ENCODE peak calls at places on chromosomes 1 and 21, in nine cellular contexts. One of them, this sample, is unnamed.

GRCh38 chr1:100142343-100142742 is 9.4 kb downstream of the TRMT13 start:
- DNase-seq in midbrain: no peak
- DNase-seq in HuH-7.5: no peak
- DNase-seq in omental fat pad: no peak
- DNase-seq in activated CD4-positive, alpha-beta T cell treated with anti-CD3 and anti-CD28 coated beads, Interleukin-2, amount 50 U/mL, for 4 hours: no peak
- DNase-seq in activated naive CD4-positive, alpha-beta T cell treated with anti-CD3 and anti-CD28 coated beads, Interleukin-2, amount 50 U/mL, for 16 hours: no peak
- DNase-seq in NCI-H345: no peak
- DNase-seq in stimulated activated CD8-positive, alpha-beta memory T cell treated with anti-CD3 and anti-CD28 coated beads, Interleukin-4, amount 100 ng/mL, for 24 hours: no peak
- DNase-seq in AG08395: no peak
- DNase-seq in this sample: no peak

GRCh38 chr1:209839875-209840491 is 12.2 kb downstream of the UTP25 start:
- DNase-seq in midbrain: no peak
- DNase-seq in HuH-7.5: no peak
- DNase-seq in omental fat pad: no peak
- DNase-seq in activated CD4-positive, alpha-beta T cell treated with anti-CD3 and anti-CD28 coated beads, Interleukin-2, amount 50 U/mL, for 4 hours: peak
- DNase-seq in activated naive CD4-positive, alpha-beta T cell treated with anti-CD3 and anti-CD28 coated beads, Interleukin-2, amount 50 U/mL, for 16 hours: no peak
- DNase-seq in NCI-H345: no peak
- DNase-seq in stimulated activated CD8-positive, alpha-beta memory T cell treated with anti-CD3 and anti-CD28 coated beads, Interleukin-4, amount 100 ng/mL, for 24 hours: no peak
- DNase-seq in AG08395: peak
- DNase-seq in this sample: peak

GRCh38 chr1:76059461-76059860 is 15.1 kb upstream of the ST6GALNAC3 start:
- DNase-seq in midbrain: peak
- DNase-seq in HuH-7.5: no peak
- DNase-seq in omental fat pad: no peak
- DNase-seq in activated CD4-positive, alpha-beta T cell treated with anti-CD3 and anti-CD28 coated beads, Interleukin-2, amount 50 U/mL, for 4 hours: no peak
- DNase-seq in activated naive CD4-positive, alpha-beta T cell treated with anti-CD3 and anti-CD28 coated beads, Interleukin-2, amount 50 U/mL, for 16 hours: no peak
- DNase-seq in NCI-H345: no peak
- DNase-seq in stimulated activated CD8-positive, alpha-beta memory T cell treated with anti-CD3 and anti-CD28 coated beads, Interleukin-4, amount 100 ng/mL, for 24 hours: no peak
- DNase-seq in AG08395: no peak
- DNase-seq in this sample: peak

GRCh38 chr1:81867235-81867634 is 66.5 kb downstream of the ADGRL2 start:
- DNase-seq in midbrain: no peak
- DNase-seq in HuH-7.5: no peak
- DNase-seq in omental fat pad: no peak
- DNase-seq in activated CD4-positive, alpha-beta T cell treated with anti-CD3 and anti-CD28 coated beads, Interleukin-2, amount 50 U/mL, for 4 hours: no peak
- DNase-seq in activated naive CD4-positive, alpha-beta T cell treated with anti-CD3 and anti-CD28 coated beads, Interleukin-2, amount 50 U/mL, for 16 hours: no peak
- DNase-seq in NCI-H345: no peak
- DNase-seq in stimulated activated CD8-positive, alpha-beta memory T cell treated with anti-CD3 and anti-CD28 coated beads, Interleukin-4, amount 100 ng/mL, for 24 hours: no peak
- DNase-seq in AG08395: no peak
- DNase-seq in this sample: no peak

GRCh38 chr1:113929750-113930498 is 800 bp downstream of the HIPK1 start:
- DNase-seq in midbrain: peak
- DNase-seq in HuH-7.5: peak
- DNase-seq in omental fat pad: no peak
- DNase-seq in activated CD4-positive, alpha-beta T cell treated with anti-CD3 and anti-CD28 coated beads, Interleukin-2, amount 50 U/mL, for 4 hours: peak
- DNase-seq in activated naive CD4-positive, alpha-beta T cell treated with anti-CD3 and anti-CD28 coated beads, Interleukin-2, amount 50 U/mL, for 16 hours: peak
- DNase-seq in NCI-H345: peak
- DNase-seq in stimulated activated CD8-positive, alpha-beta memory T cell treated with anti-CD3 and anti-CD28 coated beads, Interleukin-4, amount 100 ng/mL, for 24 hours: peak
- DNase-seq in AG08395: peak
- DNase-seq in this sample: no peak

GRCh38 chr1:45678489-45678888 is 7.8 kb downstream of the GPBP1L1 start:
- DNase-seq in midbrain: no peak
- DNase-seq in HuH-7.5: no peak
- DNase-seq in omental fat pad: no peak
- DNase-seq in activated CD4-positive, alpha-beta T cell treated with anti-CD3 and anti-CD28 coated beads, Interleukin-2, amount 50 U/mL, for 4 hours: no peak
- DNase-seq in activated naive CD4-positive, alpha-beta T cell treated with anti-CD3 and anti-CD28 coated beads, Interleukin-2, amount 50 U/mL, for 16 hours: no peak
- DNase-seq in NCI-H345: no peak
- DNase-seq in stimulated activated CD8-positive, alpha-beta memory T cell treated with anti-CD3 and anti-CD28 coated beads, Interleukin-4, amount 100 ng/mL, for 24 hours: no peak
- DNase-seq in AG08395: no peak
- DNase-seq in this sample: no peak

GRCh38 chr1:66929289-66929688 is 4.5 kb downstream of the MIER1 start:
- DNase-seq in midbrain: peak
- DNase-seq in HuH-7.5: no peak
- DNase-seq in omental fat pad: no peak
- DNase-seq in activated CD4-positive, alpha-beta T cell treated with anti-CD3 and anti-CD28 coated beads, Interleukin-2, amount 50 U/mL, for 4 hours: no peak
- DNase-seq in activated naive CD4-positive, alpha-beta T cell treated with anti-CD3 and anti-CD28 coated beads, Interleukin-2, amount 50 U/mL, for 16 hours: no peak
- DNase-seq in NCI-H345: no peak
- DNase-seq in stimulated activated CD8-positive, alpha-beta memory T cell treated with anti-CD3 and anti-CD28 coated beads, Interleukin-4, amount 100 ng/mL, for 24 hours: no peak
- DNase-seq in AG08395: no peak
- DNase-seq in this sample: no peak

GRCh38 chr1:65265296-65266271 is 43.8 kb upstream of the DNAJC6 start:
- DNase-seq in midbrain: peak
- DNase-seq in HuH-7.5: no peak
- DNase-seq in omental fat pad: no peak
- DNase-seq in activated CD4-positive, alpha-beta T cell treated with anti-CD3 and anti-CD28 coated beads, Interleukin-2, amount 50 U/mL, for 4 hours: peak
- DNase-seq in activated naive CD4-positive, alpha-beta T cell treated with anti-CD3 and anti-CD28 coated beads, Interleukin-2, amount 50 U/mL, for 16 hours: peak
- DNase-seq in NCI-H345: peak
- DNase-seq in stimulated activated CD8-positive, alpha-beta memory T cell treated with anti-CD3 and anti-CD28 coated beads, Interleukin-4, amount 100 ng/mL, for 24 hours: no peak
- DNase-seq in AG08395: peak
- DNase-seq in this sample: peak

GRCh38 chr1:20729155-20729931 is 3.2 kb downstream of the SH2D5 start:
- DNase-seq in midbrain: no peak
- DNase-seq in HuH-7.5: no peak
- DNase-seq in omental fat pad: no peak
- DNase-seq in activated CD4-positive, alpha-beta T cell treated with anti-CD3 and anti-CD28 coated beads, Interleukin-2, amount 50 U/mL, for 4 hours: no peak
- DNase-seq in activated naive CD4-positive, alpha-beta T cell treated with anti-CD3 and anti-CD28 coated beads, Interleukin-2, amount 50 U/mL, for 16 hours: no peak
- DNase-seq in NCI-H345: no peak
- DNase-seq in stimulated activated CD8-positive, alpha-beta memory T cell treated with anti-CD3 and anti-CD28 coated beads, Interleukin-4, amount 100 ng/mL, for 24 hours: no peak
- DNase-seq in AG08395: no peak
- DNase-seq in this sample: no peak

GRCh38 chr1:27011058-27011764 is 1.4 kb downstream of the TENT5B start:
- DNase-seq in midbrain: no peak
- DNase-seq in HuH-7.5: no peak
- DNase-seq in omental fat pad: no peak
- DNase-seq in activated CD4-positive, alpha-beta T cell treated with anti-CD3 and anti-CD28 coated beads, Interleukin-2, amount 50 U/mL, for 4 hours: no peak
- DNase-seq in activated naive CD4-positive, alpha-beta T cell treated with anti-CD3 and anti-CD28 coated beads, Interleukin-2, amount 50 U/mL, for 16 hours: no peak
- DNase-seq in NCI-H345: no peak
- DNase-seq in stimulated activated CD8-positive, alpha-beta memory T cell treated with anti-CD3 and anti-CD28 coated beads, Interleukin-4, amount 100 ng/mL, for 24 hours: no peak
- DNase-seq in AG08395: peak
- DNase-seq in this sample: no peak

GRCh38 chr1:41898191-41898713 is 20.5 kb downstream of the HIVEP3 start:
- DNase-seq in midbrain: no peak
- DNase-seq in HuH-7.5: no peak
- DNase-seq in omental fat pad: no peak
- DNase-seq in activated CD4-positive, alpha-beta T cell treated with anti-CD3 and anti-CD28 coated beads, Interleukin-2, amount 50 U/mL, for 4 hours: peak
- DNase-seq in activated naive CD4-positive, alpha-beta T cell treated with anti-CD3 and anti-CD28 coated beads, Interleukin-2, amount 50 U/mL, for 16 hours: peak
- DNase-seq in NCI-H345: no peak
- DNase-seq in stimulated activated CD8-positive, alpha-beta memory T cell treated with anti-CD3 and anti-CD28 coated beads, Interleukin-4, amount 100 ng/mL, for 24 hours: peak
- DNase-seq in AG08395: peak
- DNase-seq in this sample: no peak

GRCh38 chr21:33390479-33390878 is 12.7 kb upstream of the IFNGR2 start:
- DNase-seq in midbrain: no peak
- DNase-seq in HuH-7.5: no peak
- DNase-seq in omental fat pad: no peak
- DNase-seq in activated CD4-positive, alpha-beta T cell treated with anti-CD3 and anti-CD28 coated beads, Interleukin-2, amount 50 U/mL, for 4 hours: no peak
- DNase-seq in activated naive CD4-positive, alpha-beta T cell treated with anti-CD3 and anti-CD28 coated beads, Interleukin-2, amount 50 U/mL, for 16 hours: no peak
- DNase-seq in NCI-H345: no peak
- DNase-seq in stimulated activated CD8-positive, alpha-beta memory T cell treated with anti-CD3 and anti-CD28 coated beads, Interleukin-4, amount 100 ng/mL, for 24 hours: no peak
- DNase-seq in AG08395: no peak
- DNase-seq in this sample: no peak

GRCh38 chr1:11237364-11237755 is 25.0 kb downstream of the MTOR start:
- DNase-seq in midbrain: no peak
- DNase-seq in HuH-7.5: no peak
- DNase-seq in omental fat pad: no peak
- DNase-seq in activated CD4-positive, alpha-beta T cell treated with anti-CD3 and anti-CD28 coated beads, Interleukin-2, amount 50 U/mL, for 4 hours: no peak
- DNase-seq in activated naive CD4-positive, alpha-beta T cell treated with anti-CD3 and anti-CD28 coated beads, Interleukin-2, amount 50 U/mL, for 16 hours: no peak
- DNase-seq in NCI-H345: no peak
- DNase-seq in stimulated activated CD8-positive, alpha-beta memory T cell treated with anti-CD3 and anti-CD28 coated beads, Interleukin-4, amount 100 ng/mL, for 24 hours: no peak
- DNase-seq in AG08395: no peak
- DNase-seq in this sample: no peak

GRCh38 chr1:21304488-21304887 is 14.2 kb upstream of the ECE1 start:
- DNase-seq in midbrain: no peak
- DNase-seq in HuH-7.5: no peak
- DNase-seq in omental fat pad: no peak
- DNase-seq in activated CD4-positive, alpha-beta T cell treated with anti-CD3 and anti-CD28 coated beads, Interleukin-2, amount 50 U/mL, for 4 hours: no peak
- DNase-seq in activated naive CD4-positive, alpha-beta T cell treated with anti-CD3 and anti-CD28 coated beads, Interleukin-2, amount 50 U/mL, for 16 hours: no peak
- DNase-seq in NCI-H345: no peak
- DNase-seq in stimulated activated CD8-positive, alpha-beta memory T cell treated with anti-CD3 and anti-CD28 coated beads, Interleukin-4, amount 100 ng/mL, for 24 hours: no peak
- DNase-seq in AG08395: no peak
- DNase-seq in this sample: no peak

GRCh38 chr1:15260418-15261154 is 13.6 kb downstream of the FHAD1 start:
- DNase-seq in midbrain: no peak
- DNase-seq in HuH-7.5: no peak
- DNase-seq in omental fat pad: no peak
- DNase-seq in activated CD4-positive, alpha-beta T cell treated with anti-CD3 and anti-CD28 coated beads, Interleukin-2, amount 50 U/mL, for 4 hours: no peak
- DNase-seq in activated naive CD4-positive, alpha-beta T cell treated with anti-CD3 and anti-CD28 coated beads, Interleukin-2, amount 50 U/mL, for 16 hours: no peak
- DNase-seq in NCI-H345: no peak
- DNase-seq in stimulated activated CD8-positive, alpha-beta memory T cell treated with anti-CD3 and anti-CD28 coated beads, Interleukin-4, amount 100 ng/mL, for 24 hours: no peak
- DNase-seq in AG08395: peak
- DNase-seq in this sample: peak

GRCh38 chr1:26789953-26790352 is 2.2 kb downstream of the PIGV start:
- DNase-seq in midbrain: no peak
- DNase-seq in HuH-7.5: no peak
- DNase-seq in omental fat pad: no peak
- DNase-seq in activated CD4-positive, alpha-beta T cell treated with anti-CD3 and anti-CD28 coated beads, Interleukin-2, amount 50 U/mL, for 4 hours: no peak
- DNase-seq in activated naive CD4-positive, alpha-beta T cell treated with anti-CD3 and anti-CD28 coated beads, Interleukin-2, amount 50 U/mL, for 16 hours: no peak
- DNase-seq in NCI-H345: no peak
- DNase-seq in stimulated activated CD8-positive, alpha-beta memory T cell treated with anti-CD3 and anti-CD28 coated beads, Interleukin-4, amount 100 ng/mL, for 24 hours: no peak
- DNase-seq in AG08395: no peak
- DNase-seq in this sample: no peak

GRCh38 chr21:46050651-46051378 is 47.1 kb upstream of the COL6A2 start:
- DNase-seq in midbrain: no peak
- DNase-seq in HuH-7.5: no peak
- DNase-seq in omental fat pad: no peak
- DNase-seq in activated CD4-positive, alpha-beta T cell treated with anti-CD3 and anti-CD28 coated beads, Interleukin-2, amount 50 U/mL, for 4 hours: no peak
- DNase-seq in activated naive CD4-positive, alpha-beta T cell treated with anti-CD3 and anti-CD28 coated beads, Interleukin-2, amount 50 U/mL, for 16 hours: no peak
- DNase-seq in NCI-H345: no peak
- DNase-seq in stimulated activated CD8-positive, alpha-beta memory T cell treated with anti-CD3 and anti-CD28 coated beads, Interleukin-4, amount 100 ng/mL, for 24 hours: no peak
- DNase-seq in AG08395: no peak
- DNase-seq in this sample: no peak

GRCh38 chr1:186374313-186375151 is 521 bp downstream of the TPR start:
- DNase-seq in midbrain: peak
- DNase-seq in HuH-7.5: peak
- DNase-seq in omental fat pad: peak
- DNase-seq in activated CD4-positive, alpha-beta T cell treated with anti-CD3 and anti-CD28 coated beads, Interleukin-2, amount 50 U/mL, for 4 hours: no peak
- DNase-seq in activated naive CD4-positive, alpha-beta T cell treated with anti-CD3 and anti-CD28 coated beads, Interleukin-2, amount 50 U/mL, for 16 hours: peak
- DNase-seq in NCI-H345: peak
- DNase-seq in stimulated activated CD8-positive, alpha-beta memory T cell treated with anti-CD3 and anti-CD28 coated beads, Interleukin-4, amount 100 ng/mL, for 24 hours: no peak
- DNase-seq in AG08395: peak
- DNase-seq in this sample: peak

GRCh38 chr1:94755675-94756074 is 64.5 kb upstream of the SLC44A3 start:
- DNase-seq in midbrain: no peak
- DNase-seq in HuH-7.5: no peak
- DNase-seq in omental fat pad: no peak
- DNase-seq in activated CD4-positive, alpha-beta T cell treated with anti-CD3 and anti-CD28 coated beads, Interleukin-2, amount 50 U/mL, for 4 hours: no peak
- DNase-seq in activated naive CD4-positive, alpha-beta T cell treated with anti-CD3 and anti-CD28 coated beads, Interleukin-2, amount 50 U/mL, for 16 hours: no peak
- DNase-seq in NCI-H345: no peak
- DNase-seq in stimulated activated CD8-positive, alpha-beta memory T cell treated with anti-CD3 and anti-CD28 coated beads, Interleukin-4, amount 100 ng/mL, for 24 hours: no peak
- DNase-seq in AG08395: peak
- DNase-seq in this sample: peak

GRCh38 chr1:19720174-19720573 is 55.5 kb downstream of the HTR6 start:
- DNase-seq in midbrain: no peak
- DNase-seq in HuH-7.5: no peak
- DNase-seq in omental fat pad: no peak
- DNase-seq in activated CD4-positive, alpha-beta T cell treated with anti-CD3 and anti-CD28 coated beads, Interleukin-2, amount 50 U/mL, for 4 hours: no peak
- DNase-seq in activated naive CD4-positive, alpha-beta T cell treated with anti-CD3 and anti-CD28 coated beads, Interleukin-2, amount 50 U/mL, for 16 hours: no peak
- DNase-seq in NCI-H345: no peak
- DNase-seq in stimulated activated CD8-positive, alpha-beta memory T cell treated with anti-CD3 and anti-CD28 coated beads, Interleukin-4, amount 100 ng/mL, for 24 hours: no peak
- DNase-seq in AG08395: no peak
- DNase-seq in this sample: no peak

GRCh38 chr1:179550753-179551682 is 24.7 kb downstream of the NPHS2 start:
- DNase-seq in midbrain: no peak
- DNase-seq in HuH-7.5: no peak
- DNase-seq in omental fat pad: no peak
- DNase-seq in activated CD4-positive, alpha-beta T cell treated with anti-CD3 and anti-CD28 coated beads, Interleukin-2, amount 50 U/mL, for 4 hours: no peak
- DNase-seq in activated naive CD4-positive, alpha-beta T cell treated with anti-CD3 and anti-CD28 coated beads, Interleukin-2, amount 50 U/mL, for 16 hours: no peak
- DNase-seq in NCI-H345: no peak
- DNase-seq in stimulated activated CD8-positive, alpha-beta memory T cell treated with anti-CD3 and anti-CD28 coated beads, Interleukin-4, amount 100 ng/mL, for 24 hours: no peak
- DNase-seq in AG08395: peak
- DNase-seq in this sample: peak

GRCh38 chr21:35476616-35477395 is 427.7 kb upstream of the RUNX1 start:
- DNase-seq in midbrain: no peak
- DNase-seq in HuH-7.5: no peak
- DNase-seq in omental fat pad: no peak
- DNase-seq in activated CD4-positive, alpha-beta T cell treated with anti-CD3 and anti-CD28 coated beads, Interleukin-2, amount 50 U/mL, for 4 hours: no peak
- DNase-seq in activated naive CD4-positive, alpha-beta T cell treated with anti-CD3 and anti-CD28 coated beads, Interleukin-2, amount 50 U/mL, for 16 hours: no peak
- DNase-seq in NCI-H345: no peak
- DNase-seq in stimulated activated CD8-positive, alpha-beta memory T cell treated with anti-CD3 and anti-CD28 coated beads, Interleukin-4, amount 100 ng/mL, for 24 hours: no peak
- DNase-seq in AG08395: peak
- DNase-seq in this sample: no peak

GRCh38 chr21:39651206-39651605 is 38.5 kb downstream of the B3GALT5 start:
- DNase-seq in midbrain: no peak
- DNase-seq in HuH-7.5: no peak
- DNase-seq in omental fat pad: no peak
- DNase-seq in activated CD4-positive, alpha-beta T cell treated with anti-CD3 and anti-CD28 coated beads, Interleukin-2, amount 50 U/mL, for 4 hours: no peak
- DNase-seq in activated naive CD4-positive, alpha-beta T cell treated with anti-CD3 and anti-CD28 coated beads, Interleukin-2, amount 50 U/mL, for 16 hours: no peak
- DNase-seq in NCI-H345: no peak
- DNase-seq in stimulated activated CD8-positive, alpha-beta memory T cell treated with anti-CD3 and anti-CD28 coated beads, Interleukin-4, amount 100 ng/mL, for 24 hours: no peak
- DNase-seq in AG08395: peak
- DNase-seq in this sample: no peak

GRCh38 chr1:232522189-232522588 is 107.7 kb downstream of the SIPA1L2 start:
- DNase-seq in midbrain: no peak
- DNase-seq in HuH-7.5: no peak
- DNase-seq in omental fat pad: no peak
- DNase-seq in activated CD4-positive, alpha-beta T cell treated with anti-CD3 and anti-CD28 coated beads, Interleukin-2, amount 50 U/mL, for 4 hours: no peak
- DNase-seq in activated naive CD4-positive, alpha-beta T cell treated with anti-CD3 and anti-CD28 coated beads, Interleukin-2, amount 50 U/mL, for 16 hours: no peak
- DNase-seq in NCI-H345: no peak
- DNase-seq in stimulated activated CD8-positive, alpha-beta memory T cell treated with anti-CD3 and anti-CD28 coated beads, Interleukin-4, amount 100 ng/mL, for 24 hours: no peak
- DNase-seq in AG08395: no peak
- DNase-seq in this sample: no peak

GRCh38 chr1:31133368-31133767 is 67.9 kb upstream of the PUM1 start:
- DNase-seq in midbrain: no peak
- DNase-seq in HuH-7.5: no peak
- DNase-seq in omental fat pad: no peak
- DNase-seq in activated CD4-positive, alpha-beta T cell treated with anti-CD3 and anti-CD28 coated beads, Interleukin-2, amount 50 U/mL, for 4 hours: no peak
- DNase-seq in activated naive CD4-positive, alpha-beta T cell treated with anti-CD3 and anti-CD28 coated beads, Interleukin-2, amount 50 U/mL, for 16 hours: no peak
- DNase-seq in NCI-H345: no peak
- DNase-seq in stimulated activated CD8-positive, alpha-beta memory T cell treated with anti-CD3 and anti-CD28 coated beads, Interleukin-4, amount 100 ng/mL, for 24 hours: no peak
- DNase-seq in AG08395: no peak
- DNase-seq in this sample: no peak

GRCh38 chr1:11579506-11579905 is 74.7 kb downstream of the FBXO2 start:
- DNase-seq in midbrain: no peak
- DNase-seq in HuH-7.5: no peak
- DNase-seq in omental fat pad: no peak
- DNase-seq in activated CD4-positive, alpha-beta T cell treated with anti-CD3 and anti-CD28 coated beads, Interleukin-2, amount 50 U/mL, for 4 hours: no peak
- DNase-seq in activated naive CD4-positive, alpha-beta T cell treated with anti-CD3 and anti-CD28 coated beads, Interleukin-2, amount 50 U/mL, for 16 hours: no peak
- DNase-seq in NCI-H345: no peak
- DNase-seq in stimulated activated CD8-positive, alpha-beta memory T cell treated with anti-CD3 and anti-CD28 coated beads, Interleukin-4, amount 100 ng/mL, for 24 hours: no peak
- DNase-seq in AG08395: no peak
- DNase-seq in this sample: no peak

GRCh38 chr1:94255476-94255875 is 18.1 kb upstream of the ARHGAP29 start:
- DNase-seq in midbrain: no peak
- DNase-seq in HuH-7.5: no peak
- DNase-seq in omental fat pad: no peak
- DNase-seq in activated CD4-positive, alpha-beta T cell treated with anti-CD3 and anti-CD28 coated beads, Interleukin-2, amount 50 U/mL, for 4 hours: no peak
- DNase-seq in activated naive CD4-positive, alpha-beta T cell treated with anti-CD3 and anti-CD28 coated beads, Interleukin-2, amount 50 U/mL, for 16 hours: no peak
- DNase-seq in NCI-H345: no peak
- DNase-seq in stimulated activated CD8-positive, alpha-beta memory T cell treated with anti-CD3 and anti-CD28 coated beads, Interleukin-4, amount 100 ng/mL, for 24 hours: no peak
- DNase-seq in AG08395: no peak
- DNase-seq in this sample: no peak

GRCh38 chr1:2213576-2214505 is 14.3 kb upstream of the SKI start:
- DNase-seq in midbrain: no peak
- DNase-seq in HuH-7.5: no peak
- DNase-seq in omental fat pad: no peak
- DNase-seq in activated CD4-positive, alpha-beta T cell treated with anti-CD3 and anti-CD28 coated beads, Interleukin-2, amount 50 U/mL, for 4 hours: no peak
- DNase-seq in activated naive CD4-positive, alpha-beta T cell treated with anti-CD3 and anti-CD28 coated beads, Interleukin-2, amount 50 U/mL, for 16 hours: no peak
- DNase-seq in NCI-H345: no peak
- DNase-seq in stimulated activated CD8-positive, alpha-beta memory T cell treated with anti-CD3 and anti-CD28 coated beads, Interleukin-4, amount 100 ng/mL, for 24 hours: no peak
- DNase-seq in AG08395: peak
- DNase-seq in this sample: no peak

GRCh38 chr21:35940074-35940927 is 120.0 kb downstream of the SETD4 start:
- DNase-seq in midbrain: peak
- DNase-seq in HuH-7.5: no peak
- DNase-seq in omental fat pad: no peak
- DNase-seq in activated CD4-positive, alpha-beta T cell treated with anti-CD3 and anti-CD28 coated beads, Interleukin-2, amount 50 U/mL, for 4 hours: no peak
- DNase-seq in activated naive CD4-positive, alpha-beta T cell treated with anti-CD3 and anti-CD28 coated beads, Interleukin-2, amount 50 U/mL, for 16 hours: no peak
- DNase-seq in NCI-H345: peak
- DNase-seq in stimulated activated CD8-positive, alpha-beta memory T cell treated with anti-CD3 and anti-CD28 coated beads, Interleukin-4, amount 100 ng/mL, for 24 hours: no peak
- DNase-seq in AG08395: peak
- DNase-seq in this sample: peak

GRCh38 chr1:67257173-67257535 is 50.5 kb upstream of the IL12RB2 start:
- DNase-seq in midbrain: no peak
- DNase-seq in HuH-7.5: no peak
- DNase-seq in omental fat pad: no peak
- DNase-seq in activated CD4-positive, alpha-beta T cell treated with anti-CD3 and anti-CD28 coated beads, Interleukin-2, amount 50 U/mL, for 4 hours: no peak
- DNase-seq in activated naive CD4-positive, alpha-beta T cell treated with anti-CD3 and anti-CD28 coated beads, Interleukin-2, amount 50 U/mL, for 16 hours: no peak
- DNase-seq in NCI-H345: no peak
- DNase-seq in stimulated activated CD8-positive, alpha-beta memory T cell treated with anti-CD3 and anti-CD28 coated beads, Interleukin-4, amount 100 ng/mL, for 24 hours: no peak
- DNase-seq in AG08395: no peak
- DNase-seq in this sample: no peak

GRCh38 chr1:44619261-44619900 is 54.9 kb downstream of the TMEM53 start:
- DNase-seq in midbrain: no peak
- DNase-seq in HuH-7.5: no peak
- DNase-seq in omental fat pad: no peak
- DNase-seq in activated CD4-positive, alpha-beta T cell treated with anti-CD3 and anti-CD28 coated beads, Interleukin-2, amount 50 U/mL, for 4 hours: no peak
- DNase-seq in activated naive CD4-positive, alpha-beta T cell treated with anti-CD3 and anti-CD28 coated beads, Interleukin-2, amount 50 U/mL, for 16 hours: no peak
- DNase-seq in NCI-H345: no peak
- DNase-seq in stimulated activated CD8-positive, alpha-beta memory T cell treated with anti-CD3 and anti-CD28 coated beads, Interleukin-4, amount 100 ng/mL, for 24 hours: no peak
- DNase-seq in AG08395: peak
- DNase-seq in this sample: no peak